ENCODE peak calls at places on chromosomes 7 and 10, in four cellular contexts. Q, K, A and Y are unnamed samples.

GRCh38 chr7:22201182-22201880 is 155.6 kb downstream of the RAPGEF5 start:
- DNase-seq in Q (no peak), K (no peak), A (no peak), Y (no peak)

GRCh38 chr7:39651262-39651661 is 27.9 kb downstream of the RALA start:
- DNase-seq in Q (no peak), A (peak), K (no peak), Y (no peak)

GRCh38 chr10:62619409-62619730 is 185.2 kb upstream of the ADO start:
- DNase-seq in K (no peak), Q (no peak), A (peak), Y (no peak)

GRCh38 chr7:94054130-94054529 is 50.0 kb upstream of the BET1 start:
- DNase-seq in K (no peak), A (peak), Q (no peak), Y (no peak)

GRCh38 chr10:42475168-42476098 is 162.9 kb downstream of the ZNF33B start:
- DNase-seq in K (no peak), A (no peak), Q (no peak), Y (no peak)

GRCh38 chr10:3104251-3104918 is 37.0 kb downstream of the PFKP start:
- DNase-seq in K (peak), A (no peak), Q (no peak), Y (no peak)

GRCh38 chr7:112504093-112504695 is 23.4 kb downstream of the LSMEM1 start:
- DNase-seq in A (no peak), K (no peak), Q (no peak), Y (no peak)

GRCh38 chr10:30431435-30431911 is 2.5 kb upstream of the MAP3K8 start:
- DNase-seq in K (peak), Q (no peak), A (peak), Y (no peak)

GRCh38 chr7:22866965-22867364 is 44.3 kb upstream of the TOMM7 start:
- DNase-seq in Q (no peak), A (peak), K (no peak), Y (no peak)

GRCh38 chr10:130770018-130770630 is 541.4 kb downstream of the TCERG1L start:
- DNase-seq in K (peak), Q (no peak), A (no peak), Y (no peak)

GRCh38 chr10:110029448-110029847 is 21.7 kb downstream of the ADD3 start:
- DNase-seq in A (peak), K (no peak), Q (no peak), Y (no peak)

GRCh38 chr10:49679480-49679893 is at the start of gene C10orf53:
- DNase-seq in A (peak), K (no peak), Q (no peak), Y (peak)

GRCh38 chr7:108012499-108013430 is 9.8 kb upstream of the LAMB1 start:
- DNase-seq in K (no peak), Q (peak), A (peak), Y (no peak)

GRCh38 chr7:112995091-112995824 is 91.4 kb downstream of the GPR85 start:
- DNase-seq in K (no peak), A (peak), Q (no peak), Y (no peak)

GRCh38 chr10:16954280-16955030 is 137.2 kb upstream of the RSU1 start:
- DNase-seq in A (no peak), Q (no peak), K (no peak), Y (no peak)

GRCh38 chr10:133159950-133160812 is at the start of gene KNDC1:
- DNase-seq in K (no peak), A (peak), Q (peak), Y (peak)

GRCh38 chr10:80144302-80145131 is 12.0 kb downstream of the PLAC9 start:
- DNase-seq in K (peak), Q (peak), A (no peak), Y (peak)

GRCh38 chr7:110442386-110442837 is 648.5 kb upstream of the LRRN3 start:
- DNase-seq in Q (peak), K (no peak), A (no peak), Y (peak)

GRCh38 chr7:96547371-96547811 is 162.3 kb downstream of the SEM1 start:
- DNase-seq in Q (no peak), A (no peak), K (no peak), Y (no peak)

GRCh38 chr10:33963656-33964175 is 629.2 kb upstream of the NRP1 start:
- DNase-seq in A (no peak), K (no peak), Q (no peak), Y (no peak)

GRCh38 chr7:158740657-158741293 is 36.2 kb upstream of the NCAPG2 start:
- DNase-seq in Q (peak), K (no peak), A (peak), Y (no peak)

GRCh38 chr7:74569501-74570075 is 87.9 kb upstream of the GTF2I start:
- DNase-seq in K (no peak), A (no peak), Q (no peak), Y (no peak)

GRCh38 chr7:66502230-66503035 is 126.2 kb upstream of the KCTD7 start:
- DNase-seq in A (no peak), K (no peak), Q (no peak), Y (no peak)
- TF ChIP-seq CTCF in A (no peak), K (no peak), Q (no peak), Y (no peak)

GRCh38 chr7:85019176-85019575 is 167.7 kb downstream of the SEMA3D start:
- DNase-seq in A (no peak), K (no peak), Q (no peak), Y (no peak)
- TF ChIP-seq CTCF in A (no peak), K (no peak), Q (no peak), Y (no peak)

GRCh38 chr7:142519790-142520078 is 229.5 kb upstream of the PRSS1 start:
- DNase-seq in Q (no peak), K (no peak), A (no peak), Y (no peak)

GRCh38 chr7:142523821-142524460 is 225.3 kb upstream of the PRSS1 start:
- DNase-seq in K (no peak), Q (no peak), A (no peak), Y (no peak)

GRCh38 chr7:142516038-142516501 is 233.2 kb upstream of the PRSS1 start:
- DNase-seq in A (peak), K (no peak), Q (peak), Y (peak)

GRCh38 chr7:142513221-142513955 is 235.9 kb upstream of the PRSS1 start:
- DNase-seq in Q (no peak), K (no peak), A (no peak), Y (no peak)

DNA sequence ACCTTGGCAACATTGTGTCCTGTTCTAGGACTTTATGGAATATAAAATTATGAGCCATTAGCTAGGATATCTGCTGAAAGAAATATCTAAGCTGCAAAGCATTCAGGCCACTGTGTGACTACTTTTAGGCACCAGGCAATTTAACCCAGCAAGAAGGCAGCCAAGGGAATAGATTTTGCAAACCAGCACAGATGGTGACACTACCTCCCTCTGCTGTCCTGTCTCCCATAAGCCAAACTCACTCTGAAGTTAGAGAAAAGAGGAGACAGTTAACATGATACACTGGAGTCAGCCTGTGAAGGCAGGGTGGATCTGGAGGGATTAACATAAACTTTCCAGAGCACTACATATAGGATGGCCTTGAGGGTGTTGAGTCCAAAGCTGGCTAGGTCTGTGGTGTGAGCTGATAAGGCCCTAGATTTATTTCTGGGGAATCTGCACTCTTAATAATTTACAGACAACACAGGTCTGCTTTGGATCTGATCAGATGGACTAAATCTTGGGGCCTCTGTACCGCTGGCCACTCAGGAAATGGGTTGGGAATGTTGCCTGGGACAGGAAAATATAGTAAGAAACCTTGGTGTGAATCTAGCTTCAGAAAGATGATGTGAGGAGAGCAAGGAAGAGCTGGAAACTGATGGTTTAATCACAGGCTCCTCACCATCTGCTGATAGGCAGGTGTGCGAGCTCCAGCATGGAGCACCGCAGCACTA is 230.0 kb upstream of the PRSS1 start:
- DNase-seq in K (no peak), Q (no peak), A (no peak), Y (no peak)
- TF ChIP-seq CTCF in K (no peak), Q (no peak), A (peak), Y (no peak)

DNA sequence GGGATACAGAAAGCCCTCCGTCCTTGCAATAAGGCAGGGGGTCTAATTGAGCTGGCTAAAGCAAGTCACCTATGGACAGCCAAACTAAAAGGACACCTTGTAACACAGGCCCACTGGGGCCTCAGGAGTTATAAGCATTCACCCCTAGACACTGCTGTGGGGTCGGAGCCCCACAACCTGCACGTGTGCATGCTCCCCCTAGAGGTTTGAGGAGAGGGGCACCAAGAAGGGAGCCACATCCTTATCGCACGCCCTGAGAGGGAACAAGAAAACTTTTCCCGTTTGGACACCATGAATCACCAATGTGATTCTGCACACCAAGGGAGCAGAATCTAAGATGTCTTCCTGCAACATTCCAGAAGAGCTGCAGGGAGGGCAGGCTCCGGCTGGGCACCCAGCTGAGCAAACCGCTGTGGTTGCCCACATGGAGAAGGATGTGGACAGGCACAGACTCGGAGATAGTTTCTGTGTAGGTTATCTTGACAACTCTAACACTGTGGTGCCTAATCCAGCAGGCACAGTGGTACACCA is 17.7 kb upstream of the TARP start:
- DNase-seq in Q (no peak), A (no peak), K (no peak), Y (no peak)
- TF ChIP-seq CTCF in Q (no peak), A (no peak), K (no peak), Y (no peak)